ENCODE peak calls at places on chromosomes 12 and 14, in ten cellular contexts. I is testis; S is T-cell; K is PC-3; Z is brain pericyte; N is stimulated activated CD8-positive, alpha-beta memory T cell treated with anti-CD3 and anti-CD28 coated beads, Interleukin-7, amount 100 ng/mL, for 1 hour; R is Right ventricle myocardium inferior; U is ecto neural progenitor cell; D is stimulated activated CD4-positive, alpha-beta T cell treated with anti-CD3 and anti-CD28 coated beads, Interleukin-12 subunit alpha, Interleukin-12 subunit beta, amount 100 ng/mL, for 4 hours; A is ELR. X is an unnamed sample.

GRCh38 chr14:105570482-105570881 is 44.1 kb downstream of the TMEM121 start:
- DNase-seq in I (no peak), Z (no peak), K (no peak), R (no peak), U (no peak), D (no peak), N (no peak), A (no peak), S (no peak), X (no peak)

GRCh38 chr12:109020750-109021380 is at the start of gene SVOP:
- DNase-seq in S (peak), U (peak), K (peak), D (peak), A (peak), Z (peak), I (peak), R (peak), N (no peak), X (peak)

GRCh38 chr14:57692671-57693070 is 173.2 kb downstream of the SLC35F4 start:
- DNase-seq in N (no peak), I (no peak), Z (no peak), R (no peak), K (peak), A (peak), S (no peak), U (no peak), D (no peak), X (no peak)

GRCh38 chr14:26856832-26857508 is 259.1 kb upstream of the NOVA1 start:
- DNase-seq in R (no peak), U (no peak), I (no peak), A (no peak), Z (no peak), S (no peak), D (no peak), N (no peak), K (no peak), X (no peak)

GRCh38 chr12:54005853-54006699 is 2.7 kb upstream of the HOXC8 start:
- DNase-seq in A (peak), N (peak), Z (peak), S (peak), I (peak), D (peak), U (peak), R (peak), K (peak), X (peak)

GRCh38 chr12:53231859-53232640 is at the start of gene RARG:
- DNase-seq in N (peak), I (no peak), A (peak), U (peak), R (peak), S (peak), D (peak), K (peak), Z (no peak), X (peak)

GRCh38 chr12:32043928-32044549 is 62.6 kb upstream of the BICD1 start:
- DNase-seq in S (no peak), N (no peak), I (no peak), D (no peak), U (no peak), K (no peak), A (peak), Z (no peak), R (no peak), X (no peak)

GRCh38 chr12:66156654-66157053 is 13.1 kb downstream of the TMBIM4 start:
- DNase-seq in U (no peak), D (no peak), R (no peak), S (no peak), Z (no peak), I (no peak), A (peak), N (no peak), K (peak), X (no peak)

GRCh38 chr12:122133192-122133950 is 40.6 kb downstream of the IL31 start:
- DNase-seq in S (no peak), K (no peak), A (no peak), R (no peak), D (no peak), U (peak), Z (no peak), N (no peak), I (no peak), X (no peak)

GRCh38 chr14:23300687-23301223 is 1.9 kb downstream of the PPP1R3E start:
- DNase-seq in Z (no peak), A (peak), R (peak), K (peak), D (peak), U (peak), S (no peak), N (no peak), I (peak), X (no peak)

GRCh38 chr12:3617565-3617964 is 126.6 kb downstream of the PRMT8 start:
- DNase-seq in I (no peak), U (no peak), A (no peak), N (no peak), Z (no peak), R (no peak), D (no peak), K (no peak), S (no peak), X (no peak)

GRCh38 chr12:6375269-6376078 is at the start of gene SCNN1A:
- DNase-seq in U (peak), K (no peak), D (no peak), N (no peak), R (no peak), I (no peak), Z (no peak), S (no peak), A (no peak), X (no peak)

GRCh38 chr14:99035712-99036593 is 236.0 kb downstream of the BCL11B start:
- DNase-seq in S (no peak), N (no peak), U (peak), I (peak), D (no peak), A (peak), R (peak), K (peak), Z (no peak), X (peak)

GRCh38 chr12:43988838-43989560 is 153.1 kb downstream of the TMEM117 start:
- DNase-seq in S (no peak), R (no peak), Z (no peak), D (no peak), N (no peak), I (no peak), U (no peak), A (peak), K (peak), X (no peak)

GRCh38 chr12:53039851-53040250 is 10.0 kb upstream of the TNS2 start:
- DNase-seq in N (no peak), U (no peak), S (no peak), R (no peak), Z (no peak), K (no peak), D (no peak), I (no peak), A (no peak), X (no peak)

GRCh38 chr12:50058743-50059312 is 1.4 kb downstream of the ASIC1 start:
- DNase-seq in R (no peak), A (no peak), D (no peak), Z (no peak), K (no peak), I (no peak), N (no peak), U (no peak), S (no peak), X (peak)

X was measured in Ammon's horn.